ENCODE peak calls at places on chromosomes 5 and 9, in seven cellular contexts. D is transverse colon, Y is upper lobe of left lung, V is breast epithelium, Q is GM12878, A is HepG2, H is HCT116. M is an unnamed sample.

GRCh38 chr9:93792358-93792757 is 162.8 kb downstream of the BARX1 start:
- DNase-seq in D (no peak), V (no peak), Y (no peak), A (no peak), Q (no peak), H (no peak), M (no peak)

GRCh38 chr5:168106008-168106761 is 185.3 kb upstream of the WWC1 start:
- DNase-seq in A (peak; percentile 13), Y (no peak), H (no peak), V (no peak), Q (no peak), D (no peak), M (no peak)

GRCh38 chr9:84154320-84154719 is 173.7 kb downstream of the RMI1 start:
- DNase-seq in V (no peak), Y (no peak), A (no peak), D (no peak), H (no peak), Q (no peak), M (no peak)

GRCh38 chr9:69143291-69143690 is 30.8 kb upstream of the TJP2 start:
- DNase-seq in Q (no peak), V (no peak), H (no peak), A (no peak), Y (no peak), D (no peak), M (no peak)

GRCh38 chr5:141330299-141331080 is at the start of gene PCDHGA1:
- DNase-seq in Y (no peak), H (no peak), D (no peak), Q (no peak), A (peak; percentile 51), V (no peak), M (no peak)

GRCh38 chr5:111704452-111705085 is 52.4 kb downstream of the NREP start:
- DNase-seq in H (no peak), Y (no peak), V (no peak), D (no peak), Q (no peak), A (no peak), M (no peak)

GRCh38 chr9:131704195-131704983 is 35.5 kb downstream of the RAPGEF1 start:
- DNase-seq in Q (no peak), Y (no peak), V (no peak), D (no peak), A (no peak), H (no peak), M (no peak)

GRCh38 chr5:81694726-81695125 is 56.2 kb downstream of the SSBP2 start:
- DNase-seq in A (no peak), H (no peak), Q (no peak), D (no peak), Y (no peak), V (no peak), M (no peak)

GRCh38 chr9:122203995-122204394 is 24.8 kb downstream of the LHX6 start:
- DNase-seq in A (no peak), D (no peak), H (no peak), V (no peak), Q (no peak), Y (no peak), M (no peak)

GRCh38 chr9:108478871-108479332 is 376.9 kb downstream of the ACTL7B start:
- DNase-seq in D (no peak), V (no peak), Q (peak; percentile 15), A (peak; percentile 25), Y (no peak), H (no peak), M (no peak)

GRCh38 chr5:98775962-98776687 is 2.7 kb downstream of the RGMB start:
- DNase-seq in V (no peak), Q (no peak), H (no peak), D (no peak), Y (no peak), A (no peak), M (no peak)

GRCh38 chr5:136458481-136458880 is 93.1 kb upstream of the TRPC7 start:
- DNase-seq in D (no peak), V (no peak), Y (no peak), H (no peak), Q (no peak), A (no peak), M (no peak)

GRCh38 chr9:82334286-82334685 is 345.7 kb downstream of the SPATA31D1 start:
- DNase-seq in Q (no peak), V (no peak), D (no peak), A (no peak), Y (no peak), H (no peak), M (no peak)

GRCh38 chr5:76546497-76547102 is 76.6 kb downstream of the F2RL2 start:
- DNase-seq in D (no peak), Q (peak; percentile 51), Y (no peak), A (peak; percentile 36), H (no peak), V (no peak), M (no peak)

GRCh38 chr9:14593406-14593805 is 99.8 kb downstream of the ZDHHC21 start:
- DNase-seq in V (no peak), D (no peak), Q (no peak), Y (no peak), A (peak; percentile 13), H (no peak), M (no peak)

GRCh38 chr5:4191024-4191423 is 595.4 kb downstream of the IRX1 start:
- DNase-seq in A (no peak), D (no peak), Q (no peak), V (no peak), H (no peak), Y (no peak), M (no peak)

GRCh38 chr5:119063579-119064379 is 7.1 kb upstream of the DMXL1 start:
- DNase-seq in D (no peak), V (no peak), H (no peak), A (peak; percentile 63), Y (no peak), Q (no peak), M (peak; percentile 12)
- TF ChIP-seq POLR2AphosphoS5 in D (no peak), V (no peak), H (no peak), A (no peak), Y (no peak), Q (no peak), M (peak; percentile 80)

GRCh38 chr9:97518166-97518908 is 16.9 kb downstream of the TMOD1 start:
- DNase-seq in A (no peak), Y (no peak), D (no peak), V (no peak), Q (no peak), H (no peak), M (no peak)
- TF ChIP-seq CTCF in A (no peak), Y (no peak), D (no peak), V (no peak), Q (no peak), H (no peak), M (no peak)

GRCh38 chr9:683509-684021 is 157.9 kb upstream of the DMRT1 start:
- DNase-seq in Q (no peak), D (no peak), Y (no peak), H (no peak), A (no peak), V (no peak), M (no peak)

GRCh38 chr9:682633-683508 is 158.6 kb upstream of the DMRT1 start:
- DNase-seq in A (peak; percentile 99), H (no peak), Y (peak; percentile 48), D (peak; percentile 58), V (no peak), Q (no peak), M (no peak)

GRCh38 chr9:684950-685340 is 156.6 kb upstream of the DMRT1 start:
- DNase-seq in A (peak; percentile 59), Y (no peak), H (no peak), Q (no peak), D (no peak), V (no peak), M (no peak)

GRCh38 chr9:686381-686813 is 155.1 kb upstream of the DMRT1 start:
- DNase-seq in A (no peak), Y (no peak), H (no peak), V (peak; percentile 77), D (no peak), Q (no peak), M (peak; percentile 56)

DNA sequence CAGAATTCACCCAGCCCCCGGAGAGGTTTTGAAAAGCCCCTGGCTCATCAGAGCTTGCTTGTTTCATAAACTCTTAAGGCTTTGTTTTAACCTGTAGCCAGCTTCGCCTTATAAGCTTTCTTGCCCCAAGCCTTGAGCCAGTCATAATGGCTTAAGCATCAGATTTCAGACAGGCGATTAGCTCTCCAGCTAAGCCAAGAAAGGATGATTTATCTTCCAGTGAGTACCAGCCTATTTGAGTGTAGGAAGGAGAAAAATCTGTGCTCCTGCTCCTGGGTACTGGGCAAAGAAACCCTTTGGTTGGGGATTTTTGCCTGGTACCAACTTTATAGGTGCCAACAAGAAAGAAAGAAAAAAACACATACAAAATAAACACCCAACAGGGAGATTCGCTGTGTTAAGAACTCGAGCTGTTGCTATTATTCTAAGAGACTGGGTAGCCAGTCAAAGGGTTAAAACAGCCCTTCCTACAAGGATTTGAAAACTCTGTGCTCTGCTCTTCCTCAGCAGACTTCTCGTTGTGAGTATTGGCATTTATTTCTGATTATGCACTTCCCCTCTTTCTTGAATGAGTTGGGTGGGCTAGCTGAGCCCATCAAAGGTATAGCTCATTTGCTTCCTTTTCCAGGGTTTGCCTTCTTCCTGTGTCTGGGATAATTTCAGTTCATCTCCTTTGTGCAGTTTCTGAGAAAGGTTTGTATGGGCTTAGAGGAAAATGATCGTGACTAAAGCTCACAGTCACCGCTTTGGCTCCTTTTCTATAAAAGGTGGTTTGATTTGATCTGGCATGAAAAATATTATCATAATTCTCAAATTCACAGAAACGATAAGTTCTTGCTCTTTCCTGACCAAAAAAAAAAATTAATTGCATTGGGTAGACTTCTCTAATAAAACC is 157.2 kb upstream of the DMRT1 start:
- DNase-seq in D (no peak), A (no peak), Y (no peak), H (no peak), Q (no peak), V (no peak), M (peak; percentile 43)
- TF ChIP-seq POLR2AphosphoS5 in D (peak; percentile 16), A (peak; percentile 54), Y (no peak), H (no peak), Q (no peak), V (no peak), M (peak; percentile 73)

GRCh38 chr9:74304598-74304997 is 192.5 kb upstream of the RORB start:
- DNase-seq in Y (no peak), H (no peak), Q (no peak), A (no peak), V (no peak), D (no peak), M (no peak)

GRCh38 chr9:74303945-74304344 is 193.2 kb upstream of the RORB start:
- DNase-seq in Q (no peak), H (no peak), V (no peak), A (no peak), Y (no peak), D (no peak), M (no peak)

DNA sequence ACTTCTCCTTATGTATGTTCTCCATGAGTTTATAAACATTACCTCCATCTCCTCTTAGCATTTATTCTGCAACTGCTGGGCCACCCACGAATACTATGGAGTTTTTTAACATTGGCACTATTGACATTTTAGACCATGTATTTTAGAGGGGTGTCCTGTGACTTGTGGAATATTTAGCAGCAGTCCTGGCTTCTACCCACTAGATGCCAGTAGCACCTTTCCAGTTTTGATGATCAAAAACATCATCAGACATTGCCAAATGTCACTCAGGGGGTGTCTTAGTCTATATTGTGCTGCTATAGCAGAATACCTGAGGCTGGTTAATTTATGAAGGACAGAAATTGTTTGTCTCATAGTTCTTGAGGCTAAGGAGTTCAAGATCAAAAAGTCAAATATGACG is 187.5 kb upstream of the RORB start:
- DNase-seq in D (no peak), A (no peak), Y (no peak), Q (no peak), V (no peak), H (no peak), M (no peak)
- TF ChIP-seq CTCF in D (no peak), A (no peak), Y (no peak), Q (no peak), V (no peak), H (no peak), M (no peak)

GRCh38 chr5:83527191-83527590 is 55.6 kb downstream of the VCAN start:
- DNase-seq in A (no peak), D (no peak), H (no peak), Q (no peak), Y (no peak), V (no peak), M (no peak)
- TF ChIP-seq POLR2AphosphoS5 in A (no peak), D (no peak), H (no peak), Q (no peak), Y (no peak), V (no peak), M (no peak)

M was measured in prostate gland.